ENCODE peak calls at places on chromosomes 3 and 15, in nine cellular contexts. P, C, G, U, D, H, O, Q and E are unnamed samples.

GRCh38 chr15:57150066-57150865 is 226.0 kb upstream of the CGNL1 start:
- DNase-seq in P (no peak), C (no peak), G (no peak), U (no peak), D (peak; percentile 80), H (no peak), O (no peak), Q (no peak), E (no peak)

GRCh38 chr3:177553586-177553985 is 356.3 kb upstream of the TBL1XR1 start:
- DNase-seq in P (no peak), C (no peak), G (no peak), U (no peak), D (no peak), H (no peak), O (no peak), Q (no peak), E (no peak)

GRCh38 chr15:57789225-57789624 is 82.7 kb downstream of the POLR2M start:
- DNase-seq in P (no peak), C (no peak), G (no peak), U (no peak), D (peak; percentile 79), H (no peak), O (no peak), Q (no peak), E (no peak)

GRCh38 chr3:52879581-52879980 is 17.8 kb downstream of the STIMATE start:
- DNase-seq in P (no peak), C (no peak), G (no peak), U (no peak), D (no peak), H (no peak), O (no peak), Q (no peak), E (no peak)

GRCh38 chr3:120853416-120853815 is 54.6 kb upstream of the STXBP5L start:
- DNase-seq in P (no peak), C (no peak), G (no peak), U (no peak), D (no peak), H (no peak), O (no peak), Q (no peak), E (no peak)

GRCh38 chr15:40985541-40986330 is 32.5 kb downstream of the CHAC1 start:
- DNase-seq in P (no peak), C (no peak), G (no peak), U (peak; percentile 68), D (no peak), H (no peak), O (no peak), Q (no peak), E (no peak)

GRCh38 chr15:64611085-64611484 is 150.7 kb downstream of the ZNF609 start:
- DNase-seq in P (no peak), C (no peak), G (no peak), U (no peak), D (no peak), H (no peak), O (no peak), Q (no peak), E (no peak)

GRCh38 chr3:23999012-23999641 is 54.0 kb downstream of the NR1D2 start:
- DNase-seq in P (peak; percentile 31), C (peak; percentile 60), G (peak; percentile 19), U (peak; percentile 67), D (peak; percentile 82), H (peak; percentile 64), O (peak; percentile 56), Q (peak; percentile 28), E (no peak)

GRCh38 chr15:68797157-68797556 is 23.5 kb downstream of the ANP32A start:
- DNase-seq in P (no peak), C (no peak), G (no peak), U (peak; percentile 43), D (no peak), H (peak; percentile 46), O (no peak), Q (no peak), E (no peak)

GRCh38 chr3:13718000-13718399 is 161.9 kb downstream of the WNT7A start:
- DNase-seq in P (no peak), C (no peak), G (no peak), U (no peak), D (no peak), H (no peak), O (no peak), Q (no peak), E (no peak)

GRCh38 chr3:10137178-10137577 is 4.4 kb upstream of the VHL start:
- DNase-seq in P (no peak), C (no peak), G (no peak), U (no peak), D (no peak), H (no peak), O (no peak), Q (no peak), E (no peak)

GRCh38 chr3:134065252-134065651 is 35.5 kb upstream of the SLCO2A1 start:
- DNase-seq in P (no peak), C (no peak), G (no peak), U (no peak), D (no peak), H (peak; percentile 23), O (no peak), Q (no peak), E (no peak)

GRCh38 chr15:31280037-31280830 is 46.4 kb upstream of the KLF13 start:
- DNase-seq in P (no peak), C (no peak), G (no peak), U (no peak), D (peak; percentile 11), H (no peak), O (no peak), Q (no peak), E (no peak)

GRCh38 chr15:80659375-80659774 is 35.7 kb upstream of the ABHD17C start:
- DNase-seq in P (no peak), C (no peak), G (no peak), U (no peak), D (no peak), H (no peak), O (no peak), Q (no peak), E (no peak)

GRCh38 chr3:58357402-58357801 is 24.7 kb downstream of the PXK start:
- DNase-seq in P (no peak), C (no peak), G (no peak), U (no peak), D (no peak), H (no peak), O (no peak), Q (no peak), E (no peak)

GRCh38 chr3:139797724-139798343 is 120.1 kb upstream of the NMNAT3 start:
- DNase-seq in P (no peak), C (no peak), G (no peak), U (peak; percentile 29), D (peak; percentile 54), H (no peak), O (peak; percentile 5), Q (no peak), E (no peak)

GRCh38 chr3:108125550-108126071 is 34.8 kb upstream of the CD47 start:
- DNase-seq in P (peak; percentile 29), C (no peak), G (no peak), U (no peak), D (no peak), H (peak; percentile 75), O (no peak), Q (peak; percentile 78), E (peak; percentile 11)

GRCh38 chr3:152197451-152197850 is 71.3 kb upstream of the MBNL1 start:
- DNase-seq in P (no peak), C (no peak), G (no peak), U (peak; percentile 70), D (no peak), H (no peak), O (no peak), Q (no peak), E (no peak)

DNA sequence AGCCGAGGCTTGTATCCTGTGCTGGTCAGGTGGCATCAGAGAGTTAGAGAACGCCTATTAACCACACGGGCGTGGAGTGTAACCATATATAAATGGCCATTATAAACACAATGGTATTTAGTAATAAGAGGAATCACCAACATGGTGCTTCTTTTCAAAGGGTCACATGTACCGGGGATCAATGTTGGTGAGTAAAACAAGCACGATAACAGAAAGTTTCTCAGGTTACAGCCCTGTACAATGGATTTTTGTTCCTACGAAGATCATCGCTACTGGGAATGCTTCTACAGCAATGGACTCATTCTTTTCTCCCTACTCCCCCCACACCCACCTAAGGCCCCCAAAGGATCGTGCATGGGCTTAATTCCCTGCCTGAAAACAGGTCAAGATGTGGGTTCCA is 42.5 kb downstream of the MEIS2 start:
- DNase-seq in P (no peak), C (no peak), G (no peak), U (no peak), D (no peak), H (no peak), O (no peak), Q (no peak), E (no peak)
- H3K27ac ChIP-seq in P (no peak overlapping the region), C (no peak overlapping the region), G (no peak overlapping the region), U (no peak overlapping the region), D (no peak overlapping the region), H (no peak overlapping the region), O (no peak overlapping the region), Q (no peak overlapping the region), E (no peak overlapping the region)

DNA sequence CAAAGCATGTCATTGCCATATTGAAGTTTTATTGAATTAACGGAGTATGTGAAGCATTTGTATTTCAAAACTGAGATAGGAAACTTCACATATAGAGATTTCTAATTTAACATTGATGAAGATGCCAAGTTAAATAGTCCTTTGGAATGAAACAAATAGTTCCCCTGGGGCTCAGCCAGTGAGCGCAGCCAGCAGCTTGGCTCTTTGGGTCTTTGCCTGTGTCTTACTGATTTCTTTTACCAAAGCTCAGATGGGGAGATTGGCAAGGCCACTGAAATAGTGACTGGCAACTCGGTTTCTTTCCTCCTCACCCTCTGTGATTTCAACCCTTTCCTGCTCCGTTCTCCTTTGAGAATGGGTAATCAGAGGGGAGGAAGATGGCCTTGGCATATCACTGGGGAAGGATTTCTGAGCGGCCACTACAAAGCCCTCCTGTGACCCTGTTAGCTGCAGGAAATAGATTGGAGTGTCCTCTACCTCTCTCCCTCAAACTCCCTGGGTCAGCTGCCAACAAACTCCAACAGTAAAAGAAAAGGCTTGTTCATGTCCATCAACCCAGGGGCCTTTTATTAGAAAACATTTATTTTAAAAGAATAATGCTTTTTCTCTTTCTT is 337.1 kb upstream of the LRRFIP2 start:
- DNase-seq in P (no peak), C (no peak), G (no peak), U (no peak), D (no peak), H (no peak), O (no peak), Q (no peak), E (no peak)
- H3K27ac ChIP-seq in P (no peak overlapping the region), C (no peak overlapping the region), G (no peak overlapping the region), U (no peak overlapping the region), D (no peak overlapping the region), H (no peak overlapping the region), O (no peak overlapping the region), Q (no peak overlapping the region), E (peak overlapping the region; percentile 8)

DNA sequence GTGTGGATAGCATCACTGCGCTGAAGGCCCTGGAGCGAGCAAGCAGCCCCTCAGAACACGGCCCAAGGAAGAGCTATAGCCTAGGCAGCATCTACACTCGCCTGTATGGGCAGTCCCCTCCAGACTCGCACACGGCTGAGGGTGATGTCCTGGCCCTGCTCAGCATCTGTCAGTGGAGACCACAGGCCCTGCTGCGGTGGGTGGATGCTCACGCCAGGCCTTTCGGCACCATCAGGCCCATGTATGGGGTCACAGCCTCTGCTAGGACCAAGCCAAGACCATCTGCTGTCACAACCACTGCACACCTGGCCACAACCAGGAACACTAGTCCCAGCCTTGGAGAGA is 20.5 kb downstream of the ATRIP start:
- DNase-seq in P (no peak), C (no peak), G (no peak), U (no peak), D (no peak), H (no peak), O (no peak), Q (no peak), E (no peak)
- H3K27ac ChIP-seq in P (peak overlapping the region; percentile 94), C (peak overlapping the region; percentile 100), G (peak overlapping the region; percentile 98), U (peak overlapping the region; percentile 99), D (peak overlapping the region; percentile 86), H (peak overlapping the region; percentile 90), O (peak overlapping the region; percentile 96), Q (peak overlapping the region; percentile 95), E (peak overlapping the region; percentile 99)

GRCh38 chr15:55909036-55909811 is 84.2 kb downstream of the NEDD4 start:
- DNase-seq in P (no peak), C (no peak), G (no peak), U (peak; percentile 86), D (no peak), H (no peak), O (peak; percentile 66), Q (no peak), E (no peak)
- H3K27ac ChIP-seq in P (no peak overlapping the region), C (no peak overlapping the region), G (no peak overlapping the region), U (peak overlapping the region; percentile 84), D (no peak overlapping the region), H (no peak overlapping the region), O (peak overlapping the region; percentile 93), Q (no peak overlapping the region), E (no peak overlapping the region)